ENCODE peak calls at places on chromosomes 2 and 18, in nine cellular contexts. T is adipocyte; A is CD8-positive, alpha-beta memory T cell; X is A549; B is CD8-positive, alpha-beta T cell; D is IMR-90; M is aorta; I is GM06990; W is fibroblast of mammary gland. Q is an unnamed sample.

GRCh38 chr2:73939419-73939818 is 12.7 kb downstream of the DGUOK start:
- DNase-seq in I (no peak), A (no peak), X (peak), D (peak), B (no peak), T (peak), M (no peak), W (peak), Q (peak)

GRCh38 chr2:181552808-181553207 is 95.6 kb downstream of the ITGA4 start:
- DNase-seq in I (no peak), T (no peak), B (no peak), M (no peak), W (peak), X (no peak), A (no peak), D (no peak), Q (no peak)

GRCh38 chr2:37713258-37713700 is 41.8 kb upstream of the CDC42EP3 start:
- DNase-seq in W (peak), M (no peak), B (no peak), I (peak), A (no peak), D (peak), X (no peak), T (peak), Q (no peak)

GRCh38 chr2:38109732-38110181 is 33.8 kb upstream of the CYP1B1 start:
- DNase-seq in W (peak), X (peak), B (no peak), A (no peak), I (no peak), D (no peak), T (no peak), M (no peak), Q (no peak)

GRCh38 chr2:28350791-28351285 is 41.8 kb upstream of the FOSL2 start:
- DNase-seq in M (peak), T (no peak), D (no peak), W (no peak), I (no peak), B (no peak), X (no peak), A (no peak), Q (no peak)

GRCh38 chr2:28952806-28953190 is 28.3 kb upstream of the TOGARAM2 start:
- DNase-seq in W (no peak), B (no peak), I (no peak), T (no peak), A (no peak), X (peak), D (no peak), M (no peak), Q (no peak)

GRCh38 chr2:111905990-111906735 is 7.8 kb downstream of the MERTK start:
- DNase-seq in I (peak), D (no peak), W (no peak), T (peak), B (no peak), M (no peak), A (no peak), X (no peak), Q (peak)

GRCh38 chr18:30500240-30500945 is 542.1 kb downstream of the DSC3 start:
- DNase-seq in I (no peak), D (no peak), W (no peak), M (no peak), A (no peak), X (no peak), T (no peak), B (no peak), Q (no peak)

GRCh38 chr2:42980764-42981416 is 188.5 kb upstream of the HAAO start:
- DNase-seq in W (no peak), A (no peak), D (no peak), X (no peak), M (no peak), T (no peak), B (no peak), I (no peak), Q (no peak)

GRCh38 chr2:10826625-10827024 is 14.0 kb upstream of the PDIA6 start:
- DNase-seq in A (no peak), I (no peak), M (no peak), X (no peak), T (no peak), W (no peak), B (no peak), D (no peak), Q (peak)

GRCh38 chr2:219251656-219252055 is 1.4 kb upstream of the TUBA4B start:
- DNase-seq in A (no peak), T (no peak), X (no peak), B (no peak), M (no peak), W (no peak), D (no peak), I (no peak), Q (no peak)

GRCh38 chr2:175003875-175004729 is 1.1 kb downstream of the CHN1 start:
- DNase-seq in D (no peak), T (peak), B (no peak), X (peak), M (no peak), A (no peak), I (no peak), W (no peak), Q (peak)

GRCh38 chr2:233470007-233470687 is 96.4 kb downstream of the USP40 start:
- DNase-seq in D (no peak), X (no peak), I (no peak), B (no peak), M (peak), W (no peak), A (no peak), T (no peak), Q (no peak)

GRCh38 chr2:168118733-168119518 is 128.5 kb downstream of the STK39 start:
- DNase-seq in D (peak), X (peak), I (no peak), A (peak), W (peak), T (peak), M (no peak), B (no peak), Q (peak)

GRCh38 chr18:45753251-45753650 is 29.3 kb downstream of the SLC14A1 start:
- DNase-seq in A (no peak), T (no peak), I (no peak), D (peak), B (no peak), M (no peak), X (no peak), W (no peak), Q (no peak)

GRCh38 chr18:28571929-28572328 is 395.0 kb upstream of the CDH2 start:
- DNase-seq in X (no peak), D (no peak), I (no peak), T (no peak), A (no peak), W (no peak), M (no peak), B (no peak), Q (no peak)

GRCh38 chr2:74138219-74138951 is 9.3 kb downstream of the BOLA3 start:
- DNase-seq in X (no peak), W (no peak), M (no peak), D (no peak), A (no peak), B (no peak), T (no peak), I (no peak), Q (no peak)

GRCh38 chr2:314561-315336 is 26.9 kb upstream of the ALKAL2 start:
- DNase-seq in B (no peak), A (no peak), X (no peak), T (no peak), W (no peak), M (no peak), D (no peak), I (no peak), Q (no peak)

GRCh38 chr18:51227660-51228059 is 30.2 kb upstream of the MEX3C start:
- DNase-seq in B (no peak), T (no peak), W (no peak), M (no peak), I (no peak), A (no peak), D (no peak), X (no peak), Q (no peak)

GRCh38 chr2:69994166-69994565 is 32.7 kb upstream of the ASPRV1 start:
- DNase-seq in A (no peak), T (no peak), D (no peak), M (no peak), X (no peak), B (no peak), I (no peak), W (no peak), Q (no peak)

GRCh38 chr18:75777630-75778029 is 350.1 kb upstream of the SMIM21 start:
- DNase-seq in A (no peak), I (no peak), T (no peak), X (no peak), B (no peak), D (no peak), W (no peak), M (no peak), Q (no peak)

GRCh38 chr2:46257476-46257875 is 39.7 kb upstream of the EPAS1 start:
- DNase-seq in T (peak), D (peak), X (no peak), M (no peak), A (no peak), W (peak), B (no peak), I (no peak), Q (peak)

GRCh38 chr2:153509133-153509532 is 30.6 kb upstream of the RPRM start:
- DNase-seq in W (no peak), D (no peak), M (no peak), A (no peak), X (no peak), I (no peak), T (no peak), B (no peak), Q (no peak)

GRCh38 chr2:241190291-241190981 is 2.0 kb downstream of the ANO7 start:
- DNase-seq in T (no peak), W (no peak), B (no peak), M (no peak), D (no peak), X (peak), A (no peak), I (no peak), Q (no peak)

GRCh38 chr2:68045337-68045736 is 17.5 kb downstream of the C1D start:
- DNase-seq in W (no peak), T (no peak), M (no peak), B (no peak), X (no peak), A (no peak), D (no peak), I (no peak), Q (peak)

GRCh38 chr2:188726561-188727247 is 247.5 kb upstream of the COL3A1 start:
- DNase-seq in A (no peak), I (no peak), T (no peak), D (no peak), M (no peak), W (peak), X (no peak), B (no peak), Q (no peak)

GRCh38 chr2:181781082-181781786 is 100.9 kb upstream of the NEUROD1 start:
- DNase-seq in M (no peak), X (peak), W (no peak), D (no peak), B (no peak), T (no peak), A (no peak), I (no peak), Q (peak)

GRCh38 chr2:138922973-138923563 is 142.9 kb upstream of the NXPH2 start:
- DNase-seq in T (peak), X (peak), W (peak), A (no peak), D (no peak), M (no peak), I (no peak), B (no peak), Q (peak)

GRCh38 chr2:173979721-173980351 is 14.7 kb upstream of the SP3 start:
- DNase-seq in A (no peak), W (peak), X (no peak), I (no peak), D (peak), T (peak), M (no peak), B (no peak), Q (no peak)

GRCh38 chr2:178478442-178479274 is at the start of gene FKBP7:
- DNase-seq in M (peak), X (peak), I (peak), B (peak), D (peak), T (peak), W (peak), A (peak), Q (peak)

GRCh38 chr2:178479275-178479616 is 846 bp upstream of the FKBP7 start:
- DNase-seq in B (no peak), X (no peak), A (no peak), I (no peak), M (no peak), D (no peak), W (no peak), T (no peak), Q (no peak)

GRCh38 chr2:178478102-178478441 is 328 bp downstream of the FKBP7 start:
- DNase-seq in A (no peak), M (no peak), I (no peak), B (no peak), W (peak), X (no peak), D (peak), T (peak), Q (no peak)

GRCh38 chr2:178476477-178476876 is 1.9 kb downstream of the FKBP7 start:
- DNase-seq in M (no peak), W (no peak), T (no peak), B (no peak), X (no peak), D (no peak), I (no peak), A (no peak), Q (no peak)

GRCh38 chr2:178477443-178478099 is 829 bp downstream of the FKBP7 start:
- DNase-seq in M (no peak), T (no peak), D (no peak), B (no peak), X (no peak), A (no peak), I (no peak), W (no peak), Q (peak)
- H3K4me3 ChIP-seq in M (peak), T (peak), D (peak), B (peak), X (peak), A (peak), I (peak), W (peak), Q (peak)

GRCh38 chr2:128690431-128690830 is 371.8 kb upstream of the HS6ST1 start:
- DNase-seq in W (no peak), T (no peak), I (no peak), B (peak), M (no peak), A (no peak), X (no peak), D (no peak), Q (no peak)
- H3K4me3 ChIP-seq in W (no peak), T (no peak), I (no peak), B (no peak), M (no peak), A (no peak), X (no peak), D (no peak), Q (no peak)

DNA sequence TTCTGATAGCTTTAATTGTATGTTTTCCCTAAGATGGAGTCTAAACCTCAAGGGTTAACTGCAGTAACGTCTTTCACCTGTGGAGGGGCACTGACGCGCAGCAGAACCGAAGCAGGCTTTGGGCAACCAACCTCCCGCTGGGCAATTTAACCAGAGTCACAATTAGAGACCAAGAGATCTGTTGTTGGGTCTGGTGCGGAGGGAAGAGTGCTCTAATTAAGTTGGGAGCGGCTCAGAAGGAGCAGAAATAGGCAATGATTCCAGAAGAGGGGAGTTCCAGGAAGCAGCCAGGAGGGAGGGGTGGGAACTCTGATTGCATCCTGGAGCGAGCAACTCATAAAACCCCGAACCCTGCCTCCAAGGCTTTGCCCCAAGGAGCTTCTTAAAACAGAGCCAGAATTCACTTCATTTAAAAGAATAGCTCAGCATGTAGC is 245.8 kb downstream of the PAX3 start:
- DNase-seq in D (no peak), X (peak), B (no peak), A (no peak), W (no peak), M (no peak), T (no peak), I (no peak), Q (peak)
- H3K4me3 ChIP-seq in D (no peak), X (no peak), B (no peak), A (no peak), W (no peak), M (no peak), T (no peak), I (no peak), Q (peak)

DNA sequence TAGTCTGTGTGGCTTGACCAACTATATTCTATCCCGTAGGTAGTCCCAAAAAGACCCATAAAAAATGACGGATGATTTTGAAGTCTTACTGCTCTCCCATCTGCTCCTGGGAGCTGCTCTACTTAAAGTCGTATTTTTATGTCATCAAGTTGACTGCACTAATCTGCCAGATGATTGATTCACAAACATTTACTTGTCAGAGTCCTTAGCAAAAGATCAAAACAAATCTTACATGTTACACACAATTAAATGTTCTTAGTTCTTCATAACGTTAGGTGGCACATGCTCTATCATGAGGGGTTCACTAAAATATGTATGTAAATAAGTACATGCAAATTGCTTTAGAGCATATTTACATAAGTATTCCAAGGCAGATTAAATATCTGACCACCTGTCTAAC is 498.3 kb upstream of the LRRTM4 start:
- DNase-seq in A (no peak), X (no peak), T (no peak), M (no peak), B (no peak), W (no peak), D (no peak), I (no peak), Q (no peak)
- H3K4me3 ChIP-seq in A (no peak), X (no peak), T (no peak), M (no peak), B (no peak), W (no peak), D (no peak), I (no peak), Q (no peak)

DNA sequence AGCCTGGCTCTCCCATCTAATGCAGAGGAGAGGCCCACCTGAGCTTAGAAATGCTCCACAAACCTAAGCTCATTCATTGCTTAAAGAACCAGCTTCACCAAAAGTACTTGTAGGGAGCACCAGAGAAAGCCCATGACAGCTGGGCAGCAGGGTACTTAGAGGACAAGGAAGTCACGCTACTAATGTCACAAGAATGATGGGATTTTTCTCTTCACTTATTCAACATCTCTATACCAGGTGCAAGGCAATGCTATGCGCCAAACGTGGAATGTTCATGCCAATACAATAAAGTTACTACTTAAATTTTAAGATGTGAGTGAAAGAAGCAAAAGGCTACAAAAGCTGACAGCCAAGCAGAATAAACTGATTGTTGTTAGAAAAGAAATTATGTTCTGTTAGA is 36.0 kb downstream of the LONRF2 start:
- DNase-seq in W (peak), A (no peak), D (no peak), B (no peak), X (no peak), I (no peak), M (no peak), T (no peak), Q (peak)
- H3K4me3 ChIP-seq in W (no peak), A (no peak), D (no peak), B (no peak), X (no peak), I (no peak), M (no peak), T (no peak), Q (no peak)

DNA sequence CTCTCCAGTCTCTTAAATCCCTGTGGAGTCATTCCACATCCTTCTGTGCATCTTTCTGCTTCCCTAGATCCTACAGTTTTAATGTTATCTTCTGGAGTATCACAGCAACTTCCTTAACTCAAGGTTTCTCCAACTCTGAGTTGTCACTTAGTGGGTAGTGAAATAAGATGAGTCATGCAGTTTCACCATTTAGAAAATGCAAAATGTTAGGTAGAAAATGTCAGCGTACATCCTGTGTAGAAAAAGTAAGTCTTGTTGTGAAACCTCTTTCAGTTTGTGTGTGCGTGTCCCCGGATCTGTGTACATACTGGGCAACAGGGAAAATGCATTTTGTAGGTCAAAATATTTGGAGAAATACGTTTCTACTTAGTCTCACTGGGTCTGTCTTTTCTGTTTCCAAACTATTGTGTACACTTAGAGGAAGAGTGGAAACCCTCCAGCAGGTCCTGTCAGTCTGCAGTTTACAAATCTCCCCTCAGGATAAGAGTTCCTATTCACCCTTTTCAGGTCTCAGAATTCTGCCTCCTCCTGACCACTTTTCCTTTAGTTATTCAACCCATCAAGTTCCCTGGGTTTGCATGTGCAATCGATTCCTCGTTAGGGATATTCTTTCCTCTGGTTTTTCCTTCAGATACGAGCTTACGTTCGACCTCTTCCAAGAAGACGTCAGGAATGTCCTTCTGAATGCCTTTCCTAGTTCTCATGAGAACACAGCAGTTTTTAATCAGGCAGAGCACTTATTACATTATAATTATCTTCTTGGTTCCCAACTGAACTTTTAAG is 154.8 kb downstream of the TGIF1 start:
- DNase-seq in T (peak), I (no peak), D (peak), X (peak), A (peak), M (no peak), W (peak), B (no peak), Q (peak)
- H3K4me3 ChIP-seq in T (peak), I (peak), D (peak), X (peak), A (peak), M (peak), W (peak), B (peak), Q (peak)